ENCODE peak calls at places on chromosomes 13 and 19, in ten cellular contexts. V is neural crest cell, U is body of pancreas, G is B cell, O is transverse colon, D is WTC11, B is colonic mucosa, F is esophagus muscularis mucosa, L is GM12865, E is dorsolateral prefrontal cortex. W is an unnamed sample.

GRCh38 chr19:12990447-12990846 is 4.8 kb upstream of the NFIX start:
- DNase-seq in V (no peak), B (no peak), O (no peak), F (no peak), D (no peak), G (no peak), L (no peak), E (no peak), U (no peak), W (no peak)

GRCh38 chr19:55503447-55504251 is 15.4 kb downstream of the SSC5D start:
- DNase-seq in F (peak; percentile 98), L (peak; percentile 94), G (peak; percentile 99), D (peak; percentile 96), U (peak; percentile 92), O (peak; percentile 92), E (peak; percentile 91), V (peak; percentile 92), B (peak; percentile 86), W (no peak)

GRCh38 chr19:52217576-52217975 is 27.7 kb downstream of the PPP2R1A start:
- DNase-seq in V (no peak), E (no peak), O (no peak), F (no peak), B (no peak), U (no peak), L (no peak), G (no peak), D (no peak), W (no peak)

GRCh38 chr13:20891034-20891433 is 11.5 kb downstream of the XPO4 start:
- DNase-seq in O (no peak), V (no peak), L (no peak), D (no peak), B (no peak), G (no peak), U (no peak), F (no peak), E (no peak), W (no peak)

GRCh38 chr19:38945562-38946228 is 15.0 kb downstream of the MRPS12 start:
- DNase-seq in B (no peak), V (no peak), U (no peak), G (no peak), D (peak; percentile 54), O (no peak), F (no peak), E (no peak), L (no peak), W (no peak)

GRCh38 chr13:42883771-42884170 is 102.4 kb downstream of the FAM216B start:
- DNase-seq in E (no peak), V (no peak), B (peak; percentile 23), L (peak; percentile 12), U (peak; percentile 16), G (no peak), F (no peak), O (peak; percentile 43), D (no peak), W (no peak)

GRCh38 chr13:33322474-33322827 is 36.9 kb upstream of the STARD13 start:
- DNase-seq in E (no peak), V (no peak), G (no peak), L (no peak), D (no peak), B (no peak), F (no peak), U (no peak), O (peak; percentile 24), W (no peak)

GRCh38 chr13:21111546-21111945 is 50.2 kb upstream of the LATS2 start:
- DNase-seq in V (no peak), O (no peak), G (no peak), F (no peak), U (no peak), L (no peak), E (no peak), D (no peak), B (no peak), W (no peak)

GRCh38 chr19:14381689-14382474 is 638 bp downstream of the ADGRE5 start:
- DNase-seq in G (peak; percentile 63), B (peak; percentile 85), F (no peak), L (peak; percentile 85), U (peak; percentile 67), D (no peak), V (no peak), E (no peak), O (peak; percentile 81), W (no peak)

GRCh38 chr13:38341149-38341692 is 8.4 kb upstream of the UFM1 start:
- DNase-seq in D (no peak), B (no peak), L (no peak), G (no peak), V (no peak), F (no peak), U (no peak), O (no peak), E (no peak), W (no peak)

GRCh38 chr13:27522847-27523246 is 72.5 kb upstream of the MTIF3 start:
- DNase-seq in U (no peak), F (peak; percentile 88), D (no peak), B (no peak), G (no peak), O (no peak), E (no peak), V (no peak), L (peak; percentile 16), W (no peak)

GRCh38 chr13:80591978-80592377 is 251.1 kb upstream of the SPRY2 start:
- DNase-seq in G (no peak), L (no peak), E (no peak), F (no peak), V (no peak), U (no peak), B (no peak), D (no peak), O (no peak), W (no peak)

GRCh38 chr19:585551-586110 is 4.0 kb upstream of the HCN2 start:
- DNase-seq in D (no peak), L (no peak), G (no peak), B (no peak), E (no peak), O (no peak), V (no peak), F (no peak), U (no peak), W (no peak)

GRCh38 chr13:79056706-79057105 is 349.3 kb downstream of the RBM26 start:
- DNase-seq in F (no peak), O (no peak), D (peak; percentile 29), U (no peak), L (peak; percentile 24), V (no peak), E (no peak), B (no peak), G (no peak), W (no peak)

GRCh38 chr13:79062291-79062690 is 343.8 kb downstream of the RBM26 start:
- DNase-seq in G (no peak), L (no peak), D (no peak), O (no peak), U (no peak), F (no peak), B (no peak), V (no peak), E (no peak), W (no peak)

DNA sequence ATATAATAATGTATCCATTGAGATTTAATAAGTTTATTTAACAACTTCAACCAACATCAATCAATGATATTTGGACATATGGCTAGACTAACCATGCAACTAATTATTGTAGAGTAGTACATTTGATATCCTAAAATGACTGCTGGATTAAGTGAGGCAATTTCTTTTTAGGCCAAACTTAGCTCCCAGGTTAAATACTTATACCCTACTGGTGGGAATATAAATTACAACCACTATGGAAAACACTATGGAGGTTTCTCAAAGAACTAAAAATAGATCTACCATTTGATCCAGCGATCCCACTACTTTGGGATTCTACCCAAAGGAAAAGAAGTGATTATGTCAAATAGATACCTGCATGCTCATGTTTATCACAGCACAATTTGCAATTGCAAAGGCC is 345.8 kb downstream of the RBM26 start:
- DNase-seq in G (no peak), F (no peak), L (no peak), U (no peak), B (no peak), E (no peak), V (no peak), D (no peak), O (no peak), W (no peak)
- TF ChIP-seq CTCF in G (no peak), F (no peak), L (no peak), U (no peak), B (no peak), E (peak; percentile 16), V (peak; percentile 51), D (no peak), O (peak; percentile 21), W (no peak)

DNA sequence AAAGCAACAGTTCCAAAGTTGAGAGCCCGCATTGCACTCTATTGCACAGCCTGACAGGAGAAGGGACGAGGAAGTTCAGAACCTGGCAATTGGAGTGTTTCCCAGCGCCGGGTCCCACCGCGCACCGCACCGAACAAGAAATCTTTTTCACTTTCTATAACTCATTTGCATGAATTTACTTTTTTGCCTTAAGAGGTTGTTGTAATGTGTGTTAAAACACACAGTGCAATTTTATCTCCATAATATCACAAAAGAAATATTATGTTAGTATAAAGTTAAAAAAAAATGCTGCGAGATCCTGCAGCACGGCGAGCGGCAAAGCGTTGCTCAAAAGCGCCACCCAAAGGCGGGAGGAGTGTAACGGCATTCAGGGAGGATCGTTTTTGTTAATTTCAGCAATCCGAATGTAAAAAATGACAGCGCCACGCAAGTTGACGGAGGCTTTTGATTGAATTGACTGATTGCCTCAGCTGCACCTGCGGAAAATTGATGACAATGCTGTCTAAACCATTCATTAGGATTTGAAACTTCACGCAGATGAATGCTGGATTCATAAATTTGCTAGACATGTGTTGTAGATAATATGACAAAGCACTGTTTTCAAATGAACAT is 303.6 kb upstream of the ZNF507 start:
- DNase-seq in D (peak; percentile 55), F (no peak), E (peak; percentile 11), U (peak; percentile 32), V (peak; percentile 62), G (no peak), L (no peak), O (peak; percentile 40), B (peak; percentile 49), W (no peak)
- TF ChIP-seq CTCF in D (peak; percentile 48), F (peak; percentile 81), E (peak; percentile 72), U (peak; percentile 64), V (peak; percentile 94), G (no peak), L (no peak), O (peak; percentile 78), B (peak; percentile 73), W (peak; percentile 44)

DNA sequence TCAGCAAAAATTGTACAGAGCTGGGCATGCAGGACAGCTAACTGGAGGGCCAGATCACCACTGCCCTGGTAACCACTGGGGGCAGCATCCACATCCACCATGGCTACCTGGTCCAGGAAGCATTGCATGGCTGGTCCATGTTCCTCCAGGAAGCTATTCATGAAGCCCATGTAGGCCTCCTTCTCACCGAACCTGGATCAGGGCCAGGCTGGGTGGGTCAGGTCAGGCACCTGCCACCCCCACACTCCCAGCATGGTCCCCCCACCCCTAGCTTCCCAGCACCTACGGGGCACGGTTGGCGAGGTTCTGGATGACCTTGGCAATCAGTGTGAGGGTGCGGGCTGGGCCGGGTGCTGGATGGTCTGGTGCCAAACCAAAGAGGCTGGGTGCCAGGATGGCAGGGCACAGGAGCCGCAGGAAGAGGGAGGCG is 4.6 kb upstream of the WIZ start:
- DNase-seq in U (peak; percentile 54), D (no peak), L (no peak), O (no peak), V (no peak), B (no peak), G (peak; percentile 50), E (no peak), F (no peak), W (no peak)
- TF ChIP-seq CTCF in U (peak; percentile 17), D (no peak), L (peak; percentile 23), O (no peak), V (no peak), B (no peak), G (no peak), E (no peak), F (peak; percentile 3), W (no peak)

GRCh38 chr13:66774046-66774445 is 456.1 kb downstream of the PCDH9 start:
- DNase-seq in U (no peak), D (no peak), L (no peak), F (no peak), B (no peak), G (no peak), V (no peak), E (no peak), O (no peak), W (no peak)
- TF ChIP-seq CTCF in U (no peak), D (no peak), L (no peak), F (no peak), B (no peak), G (no peak), V (no peak), E (no peak), O (no peak), W (no peak)